ENCODE peak calls at places on chromosome 12, in ten cellular contexts. C, W, I, B, K, N, E, G, U and O are unnamed samples.

GRCh38 chr12:7555752-7556151 is 52.2 kb upstream of the CD163 start:
- DNase-seq in C (no peak), N (peak; percentile 6), B (no peak), U (peak; percentile 16), I (no peak), K (no peak), G (no peak), E (no peak), W (no peak), O (no peak)

GRCh38 chr12:131583085-131583712 is 127.7 kb upstream of the SFSWAP start:
- DNase-seq in E (no peak), U (no peak), K (no peak), I (no peak), B (no peak), C (no peak), N (no peak), G (no peak), W (no peak), O (no peak)

GRCh38 chr12:130975116-130975515 is 21.4 kb downstream of the ADGRD1 start:
- DNase-seq in I (no peak), N (no peak), E (no peak), C (no peak), G (no peak), W (no peak), U (no peak), K (no peak), B (no peak), O (no peak)

GRCh38 chr12:64404470-64405446 is 566 bp downstream of the XPOT start:
- DNase-seq in E (peak; percentile 85), C (peak; percentile 49), G (peak; percentile 51), I (peak; percentile 21), W (peak; percentile 55), K (no peak), B (peak; percentile 58), U (peak; percentile 61), N (peak; percentile 83), O (peak; percentile 84)

GRCh38 chr12:66036317-66036716 is 94.2 kb downstream of the LLPH start:
- DNase-seq in C (no peak), B (no peak), K (no peak), I (peak; percentile 17), E (no peak), W (no peak), N (peak; percentile 49), U (no peak), G (no peak), O (no peak)

GRCh38 chr12:131229426-131230339 is 276.0 kb downstream of the ADGRD1 start:
- DNase-seq in K (peak; percentile 56), N (no peak), B (no peak), U (no peak), C (no peak), E (peak; percentile 68), G (no peak), I (no peak), W (peak; percentile 55), O (no peak)

GRCh38 chr12:7351177-7351576 is 47.3 kb downstream of the ACSM4 start:
- DNase-seq in B (peak; percentile 36), U (no peak), G (no peak), N (no peak), C (no peak), K (no peak), W (no peak), I (no peak), E (no peak), O (no peak)

GRCh38 chr12:76864791-76865400 is 13.9 kb downstream of the CSRP2 start:
- DNase-seq in K (no peak), C (no peak), E (no peak), W (no peak), B (peak; percentile 51), I (no peak), N (no peak), G (no peak), U (no peak), O (no peak)

GRCh38 chr12:5567021-5567744 is 135.3 kb downstream of the NTF3 start:
- DNase-seq in W (no peak), N (no peak), I (no peak), G (no peak), U (peak; percentile 31), B (no peak), E (no peak), K (no peak), C (no peak), O (no peak)

GRCh38 chr12:98424726-98425401 is 90.5 kb upstream of the TMPO start:
- DNase-seq in N (peak; percentile 43), C (peak; percentile 55), E (no peak), G (peak; percentile 64), U (peak; percentile 85), W (peak; percentile 69), I (no peak), K (peak; percentile 74), B (peak; percentile 64), O (peak; percentile 69)

GRCh38 chr12:88501976-88502938 is 78.0 kb downstream of the KITLG start:
- DNase-seq in B (no peak), G (no peak), K (no peak), W (no peak), C (no peak), I (no peak), E (no peak), U (no peak), N (no peak), O (no peak)

GRCh38 chr12:67681145-67681778 is 32.7 kb downstream of the DYRK2 start:
- DNase-seq in N (peak; percentile 89), W (no peak), I (peak; percentile 10), C (no peak), G (no peak), K (no peak), B (no peak), E (no peak), U (no peak), O (no peak)

GRCh38 chr12:60070541-60070940 is 474.7 kb downstream of the SLC16A7 start:
- DNase-seq in U (no peak), N (no peak), K (no peak), G (no peak), C (no peak), W (no peak), E (no peak), B (peak; percentile 21), I (no peak), O (no peak)

GRCh38 chr12:110923192-110923591 is 2.8 kb upstream of the MYL2 start:
- DNase-seq in W (no peak), C (no peak), B (no peak), K (no peak), E (no peak), U (no peak), G (no peak), N (no peak), I (no peak), O (no peak)

GRCh38 chr12:113860059-113860820 is 105.9 kb downstream of the RBM19 start:
- DNase-seq in B (no peak), C (no peak), I (no peak), G (no peak), U (no peak), K (peak; percentile 69), N (no peak), W (no peak), E (no peak), O (peak; percentile 11)

GRCh38 chr12:13173537-13173936 is 23.0 kb upstream of the EMP1 start:
- DNase-seq in C (peak; percentile 41), E (peak; percentile 87), N (peak; percentile 73), I (peak; percentile 32), W (peak; percentile 59), G (peak; percentile 39), K (peak; percentile 50), B (peak; percentile 67), U (peak; percentile 56), O (no peak)

GRCh38 chr12:21819678-21820077 is 45.2 kb upstream of the KCNJ8 start:
- DNase-seq in G (no peak), E (no peak), K (no peak), W (no peak), U (no peak), I (no peak), B (no peak), C (no peak), N (no peak), O (no peak)

GRCh38 chr12:98743362-98743953 is 98.4 kb downstream of the APAF1 start:
- DNase-seq in B (no peak), G (no peak), C (no peak), U (no peak), W (no peak), E (no peak), K (peak; percentile 60), N (no peak), I (no peak), O (no peak)

GRCh38 chr12:4272976-4273650 is 449 bp upstream of the CCND2 start:
- DNase-seq in I (no peak), K (peak; percentile 55), W (no peak), C (no peak), E (no peak), N (no peak), U (no peak), G (no peak), B (peak; percentile 51), O (no peak)
- H3K27me3 ChIP-seq in I (no peaks in the 10 kb centered on the region), K (peaks cover 85% of the 10 kb centered on the region), W (no peaks in the 10 kb centered on the region), C (no peaks in the 10 kb centered on the region), E (peaks cover 65% of the 10 kb centered on the region), N (peaks cover 88% of the 10 kb centered on the region), U (no peaks in the 10 kb centered on the region), G (no peaks in the 10 kb centered on the region), B (peaks cover 9% of the 10 kb centered on the region), O (peaks cover 25% of the 10 kb centered on the region)

DNA sequence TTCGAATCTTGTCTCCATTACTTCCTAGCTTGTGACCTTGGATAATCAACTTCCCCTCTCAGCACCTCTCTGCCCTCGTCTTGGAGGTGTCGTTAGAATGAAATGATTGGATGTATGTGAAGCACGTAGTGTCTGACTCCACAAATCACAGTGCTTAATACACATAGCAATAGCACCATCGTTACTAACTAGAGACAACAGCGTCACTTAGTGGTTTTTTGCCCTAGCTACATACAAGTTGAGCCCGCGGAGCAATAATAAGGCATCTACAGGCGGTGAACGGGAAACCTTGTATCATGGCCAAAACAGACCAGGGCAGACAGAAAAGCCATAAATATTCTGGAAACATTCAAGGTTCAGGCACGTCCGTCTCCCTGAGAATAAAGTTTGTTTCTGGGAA is 154.9 kb downstream of the ASCL4 start:
- DNase-seq in E (no peak), B (no peak), G (no peak), N (no peak), K (peak; percentile 70), W (no peak), C (no peak), I (no peak), U (peak; percentile 27), O (peak; percentile 35)
- TF ChIP-seq CTCF in E (no peak), B (no peak), G (no peak), N (peak; percentile 26), K (peak; percentile 63), W (no peak), C (no peak), I (no peak), U (peak; percentile 12), O (peak; percentile 47)

GRCh38 chr12:128940974-128941373 is 87.7 kb downstream of the GLT1D1 start:
- DNase-seq in B (no peak), N (no peak), W (no peak), U (no peak), E (no peak), C (no peak), G (no peak), K (no peak), I (no peak), O (no peak)
- H3K4me3 ChIP-seq in B (no peak overlapping the region), N (no peak overlapping the region), W (no peak overlapping the region), U (no peak overlapping the region), E (no peak overlapping the region), C (no peak overlapping the region), G (no peak overlapping the region), K (no peak overlapping the region), I (no peak overlapping the region), O (no peak overlapping the region)

DNA sequence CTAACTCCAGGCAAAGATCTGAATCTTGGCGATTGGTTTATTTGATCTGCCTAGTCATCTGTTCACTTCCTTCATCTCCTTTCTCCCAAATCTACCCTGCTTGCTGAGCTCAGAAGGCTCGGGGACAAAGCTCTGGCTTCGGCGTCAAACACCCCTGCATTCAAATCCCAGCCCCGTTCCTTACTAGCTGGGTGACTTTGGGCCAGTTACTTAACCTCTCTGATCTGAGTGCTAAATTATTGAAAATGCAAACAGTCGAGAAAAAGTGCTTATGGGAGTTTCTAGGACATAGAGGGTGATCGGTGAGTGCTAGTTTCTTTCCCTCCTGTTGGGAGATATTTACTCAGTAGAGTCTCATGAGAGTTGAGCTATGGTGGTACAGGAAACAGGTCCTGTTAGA is 121.2 kb upstream of the RFLNA start:
- DNase-seq in I (no peak), C (no peak), U (no peak), G (no peak), W (no peak), B (no peak), E (no peak), N (no peak), K (no peak), O (no peak)
- H3K27me3 ChIP-seq in I (no peaks in the 10 kb centered on the region), C (no peaks in the 10 kb centered on the region), U (no peaks in the 10 kb centered on the region), G (no peaks in the 10 kb centered on the region), W (no peaks in the 10 kb centered on the region), B (no peaks in the 10 kb centered on the region), E (peaks cover 3% of the 10 kb centered on the region), N (peaks cover 11% of the 10 kb centered on the region), K (no peaks in the 10 kb centered on the region), O (no peaks in the 10 kb centered on the region)